ENCODE peak calls at places on chromosomes 6 and 20, in six cellular contexts. Z is H9, C is PC-3, X is AG09319, K is GM06990, V is A549. Q is an unnamed sample.

GRCh38 chr6:100657678-100658330 is 193.1 kb upstream of the SIM1 start:
- DNase-seq in V (peak), Z (no peak), C (peak), K (peak), X (no peak), Q (no peak)

GRCh38 chr6:148989585-148989984 is 242.8 kb downstream of the UST start:
- DNase-seq in Z (no peak), C (no peak), K (no peak), V (no peak), X (no peak), Q (no peak)

GRCh38 chr20:48763183-48764030 is 64.4 kb downstream of the PREX1 start:
- DNase-seq in K (no peak), X (no peak), C (no peak), V (no peak), Z (no peak), Q (no peak)

GRCh38 chr6:136766274-136766673 is 26.0 kb downstream of the MAP3K5 start:
- DNase-seq in Z (no peak), C (no peak), X (no peak), K (no peak), V (no peak), Q (no peak)

GRCh38 chr6:16670183-16670582 is 91.1 kb downstream of the ATXN1 start:
- DNase-seq in V (no peak), K (peak), C (peak), Z (no peak), X (no peak), Q (no peak)

GRCh38 chr6:26327450-26328264 is 37.3 kb upstream of the BTN3A2 start:
- DNase-seq in V (peak), X (no peak), C (peak), Z (peak), K (peak), Q (no peak)

GRCh38 chr20:57573893-57574292 is 13.0 kb downstream of the PCK1 start:
- DNase-seq in K (no peak), C (no peak), Z (peak), V (no peak), X (no peak), Q (no peak)

GRCh38 chr20:50518270-50518721 is 8.1 kb downstream of the PTPN1 start:
- DNase-seq in Z (no peak), V (no peak), X (no peak), C (peak), K (no peak), Q (no peak)

GRCh38 chr6:28981391-28981832 is 23.7 kb downstream of the ZNF311 start:
- DNase-seq in Z (peak), V (peak), C (peak), K (peak), X (no peak), Q (peak)

GRCh38 chr20:33832113-33832853 is 21.1 kb downstream of the CHMP4B start:
- DNase-seq in X (no peak), C (no peak), K (no peak), Z (no peak), V (no peak), Q (no peak)

GRCh38 chr6:132919028-132919427 is 104.7 kb downstream of the RPS12 start:
- DNase-seq in V (no peak), C (no peak), K (no peak), X (no peak), Z (no peak), Q (no peak)

GRCh38 chr6:168292911-168293310 is 26.7 kb downstream of the DACT2 start:
- DNase-seq in Z (no peak), K (no peak), V (no peak), X (no peak), C (no peak), Q (no peak)

GRCh38 chr6:158474961-158475343 is 84.9 kb upstream of the TMEM181 start:
- DNase-seq in V (peak), C (peak), K (no peak), Z (no peak), X (no peak), Q (no peak)

GRCh38 chr6:16766043-16766521 is 4.8 kb upstream of the ATXN1 start:
- DNase-seq in C (peak), Z (no peak), K (peak), V (peak), X (peak), Q (no peak)

GRCh38 chr20:29427201-29428060 is 1830.0 kb upstream of the DEFB115 start:
- DNase-seq in X (no peak), K (no peak), Z (no peak), V (peak), C (no peak), Q (no peak)

GRCh38 chr6:4806308-4807190 is 30.3 kb downstream of the CDYL start:
- DNase-seq in V (no peak), X (no peak), Z (no peak), C (no peak), K (no peak), Q (no peak)

GRCh38 chr20:25739615-25740320 is 43.1 kb upstream of the ZNF337 start:
- DNase-seq in V (no peak), Z (no peak), C (peak), K (no peak), X (no peak), Q (no peak)

GRCh38 chr20:12699374-12700228 is 309.2 kb upstream of the SPTLC3 start:
- DNase-seq in K (no peak), X (no peak), C (no peak), Z (no peak), V (no peak), Q (no peak)

GRCh38 chr6:41675992-41676391 is 37.7 kb downstream of the MDFI start:
- DNase-seq in K (no peak), X (no peak), Z (no peak), C (no peak), V (no peak), Q (no peak)

GRCh38 chr20:23120936-23121765 is 35.0 kb upstream of the CD93 start:
- DNase-seq in X (no peak), C (no peak), Z (no peak), K (no peak), V (no peak), Q (no peak)

GRCh38 chr6:77326029-77326428 is 137.3 kb downstream of the HTR1B start:
- DNase-seq in V (no peak), C (no peak), Z (no peak), K (no peak), X (no peak), Q (no peak)

GRCh38 chr20:25738198-25738597 is 41.5 kb upstream of the ZNF337 start:
- DNase-seq in V (no peak), X (no peak), Z (no peak), K (no peak), C (peak), Q (no peak)

GRCh38 chr6:130293800-130294199 is 71.0 kb upstream of the SAMD3 start:
- DNase-seq in X (peak), K (no peak), Z (peak), C (peak), V (peak), Q (no peak)

GRCh38 chr6:135358907-135359459 is 138.6 kb downstream of the AHI1 start:
- DNase-seq in Z (no peak), V (no peak), K (no peak), C (peak), X (no peak), Q (no peak)

GRCh38 chr6:158856261-158856660 is 37.1 kb upstream of the EZR start:
- DNase-seq in C (no peak), X (no peak), K (no peak), V (no peak), Z (no peak), Q (no peak)

GRCh38 chr6:138001750-138002349 is 105.4 kb downstream of the PERP start:
- DNase-seq in X (peak), C (peak), V (peak), Z (no peak), K (no peak), Q (no peak)

GRCh38 chr6:79494841-79495240 is 42.4 kb downstream of the LCA5 start:
- DNase-seq in V (no peak), C (no peak), X (no peak), Z (peak), K (no peak), Q (no peak)

GRCh38 chr6:24205020-24205492 is 79.0 kb downstream of the NRSN1 start:
- DNase-seq in X (no peak), C (peak), Z (no peak), V (peak), K (peak), Q (no peak)

GRCh38 chr20:24768226-24768625 is 180.8 kb upstream of the CST7 start:
- DNase-seq in C (peak), Z (peak), X (no peak), V (no peak), K (no peak), Q (no peak)

GRCh38 chr20:59120491-59120890 is 43.1 kb upstream of the ZNF831 start:
- DNase-seq in V (no peak), X (no peak), K (peak), Z (no peak), C (no peak), Q (no peak)

GRCh38 chr6:149169761-149170359 is 147.7 kb upstream of the TAB2 start:
- DNase-seq in X (no peak), C (peak), K (no peak), V (no peak), Z (no peak), Q (no peak)

GRCh38 chr6:40588070-40588384 is 863 bp upstream of the LRFN2 start:
- DNase-seq in C (no peak), V (no peak), Z (no peak), K (no peak), X (no peak), Q (no peak)

GRCh38 chr6:158506577-158506976 is 53.3 kb upstream of the TMEM181 start:
- DNase-seq in V (peak), X (no peak), K (no peak), C (no peak), Z (peak), Q (no peak)

GRCh38 chr20:33046412-33046811 is 7.3 kb upstream of the BPIFB3 start:
- DNase-seq in X (no peak), C (no peak), V (no peak), K (no peak), Z (no peak), Q (no peak)

GRCh38 chr20:15297059-15297875 is 959.9 kb upstream of the FLRT3 start:
- DNase-seq in V (no peak), X (no peak), K (no peak), C (peak), Z (no peak), Q (no peak)

GRCh38 chr6:34865107-34865506 is 22.7 kb downstream of the TAF11 start:
- DNase-seq in C (no peak), X (no peak), K (no peak), Z (no peak), V (no peak), Q (no peak)

GRCh38 chr6:29071831-29072723 is 15.0 kb downstream of the OR2B3 start:
- DNase-seq in K (no peak), V (peak), C (peak), Z (peak), X (no peak), Q (no peak)

GRCh38 chr6:137867685-137868509 is 838 bp downstream of the TNFAIP3 start:
- DNase-seq in K (peak), X (no peak), V (no peak), C (peak), Z (peak), Q (no peak)

GRCh38 chr6:170583736-170584180 is 679 bp downstream of the PDCD2 start:
- DNase-seq in C (no peak), Z (no peak), X (no peak), K (no peak), V (no peak), Q (no peak)

GRCh38 chr20:10648651-10649050 is 25.1 kb downstream of the JAG1 start:
- DNase-seq in V (no peak), X (peak), Z (no peak), C (no peak), K (no peak), Q (no peak)

GRCh38 chr20:51767867-51768758 is at the start of gene ATP9A:
- DNase-seq in X (no peak), C (peak), V (no peak), Z (no peak), K (no peak), Q (no peak)

GRCh38 chr20:51767018-51767866 is 948 bp downstream of the ATP9A start:
- DNase-seq in X (no peak), C (peak), Z (peak), K (peak), V (peak), Q (no peak)

GRCh38 chr20:51769941-51770615 is 1.9 kb upstream of the ATP9A start:
- DNase-seq in Z (no peak), X (no peak), V (no peak), C (no peak), K (no peak), Q (no peak)

GRCh38 chr20:51772236-51772635 is 4.0 kb upstream of the ATP9A start:
- DNase-seq in X (no peak), Z (no peak), K (no peak), V (no peak), C (no peak), Q (no peak)

GRCh38 chr20:51768759-51769517 is 748 bp upstream of the ATP9A start:
- DNase-seq in V (no peak), Z (no peak), K (no peak), C (no peak), X (no peak), Q (no peak)
- TF ChIP-seq CTCF in V (no peak), Z (no peak), K (no peak), C (no peak), X (no peak), Q (no peak)

GRCh38 chr6:84762220-84762940 is 2.0 kb downstream of the TBX18 start:
- DNase-seq in Z (peak), X (no peak), V (peak), C (no peak), K (no peak), Q (no peak)

GRCh38 chr6:84762941-84763396 is 1.4 kb downstream of the TBX18 start:
- DNase-seq in Z (peak), K (no peak), V (no peak), X (no peak), C (no peak), Q (no peak)

GRCh38 chr6:84766118-84766683 is 1.8 kb upstream of the TBX18 start:
- DNase-seq in Z (peak), V (no peak), X (no peak), K (no peak), C (no peak), Q (no peak)

GRCh38 chr6:84764332-84765049 is at the start of gene TBX18:
- DNase-seq in V (peak), K (no peak), X (peak), C (no peak), Z (peak), Q (peak)

GRCh38 chr6:84763397-84764331 is 734 bp downstream of the TBX18 start:
- DNase-seq in K (peak), V (peak), C (no peak), Z (peak), X (peak), Q (no peak)
- TF ChIP-seq CTCF in K (no peak), V (no peak), C (no peak), Z (no peak), X (no peak), Q (no peak)

DNA sequence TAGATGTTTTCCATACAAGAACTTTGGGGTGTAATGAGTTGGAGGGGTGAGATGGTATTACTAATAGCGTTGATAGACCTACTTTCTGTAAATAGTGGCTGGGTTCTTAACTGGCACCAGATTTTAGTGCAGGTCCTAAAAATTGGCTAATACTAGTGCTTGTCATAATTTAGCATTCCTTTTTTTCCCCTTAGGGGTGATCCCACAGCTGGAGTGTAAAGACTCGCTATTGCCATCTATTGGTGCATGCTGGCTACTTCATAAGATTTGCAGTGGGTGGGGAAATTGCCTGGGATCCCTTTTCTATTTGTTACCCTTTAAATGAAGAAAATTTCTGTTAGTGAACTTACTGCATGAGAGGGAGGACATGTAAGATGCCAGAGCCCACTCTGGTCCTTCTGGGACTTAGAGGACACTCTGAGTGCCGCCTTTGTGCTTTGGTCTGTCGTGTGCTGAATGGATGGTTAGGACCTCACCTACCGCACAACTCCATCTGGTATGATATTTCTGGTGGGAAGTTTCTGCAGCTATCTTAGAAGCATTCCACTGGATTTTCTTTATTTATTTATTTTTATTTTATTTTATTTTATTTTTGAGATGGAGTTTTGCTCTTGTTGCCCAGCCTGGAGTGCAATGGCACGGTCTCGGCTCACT is 195.5 kb downstream of the JARID2 start:
- DNase-seq in Z (peak), V (peak), K (no peak), X (peak), C (peak), Q (no peak)
- TF ChIP-seq CTCF in Z (peak), V (peak), K (peak), X (peak), C (peak), Q (peak)

GRCh38 chr20:63028461-63028921 is 21.7 kb upstream of the BHLHE23 start:
- DNase-seq in V (no peak), C (no peak), K (no peak), Z (no peak), X (no peak), Q (no peak)
- TF ChIP-seq CTCF in V (no peak), C (no peak), K (no peak), Z (no peak), X (no peak), Q (no peak)